ENCODE peak calls at places on chromosomes 13 and 19, in six cellular contexts. One of them, this sample, is unnamed.

GRCh38 chr19:23957660-23958281 is 43.1 kb downstream of the ZNF726 start:
- DNase-seq in stimulated activated CD8-positive, alpha-beta memory T cell treated with anti-CD3 and anti-CD28 coated beads, Interleukin-15, amount 100 ng/mL, for 4 hours: no peak
- DNase-seq in HFFc6: peak; percentile 95
- DNase-seq in neural crest cell: no peak
- DNase-seq in GM06990: no peak
- DNase-seq in uterus: no peak
- DNase-seq in this sample: no peak

GRCh38 chr19:44776402-44777096 is 1.1 kb upstream of the CBLC start:
- DNase-seq in stimulated activated CD8-positive, alpha-beta memory T cell treated with anti-CD3 and anti-CD28 coated beads, Interleukin-15, amount 100 ng/mL, for 4 hours: no peak
- DNase-seq in HFFc6: no peak
- DNase-seq in neural crest cell: no peak
- DNase-seq in GM06990: no peak
- DNase-seq in uterus: no peak
- DNase-seq in this sample: no peak

GRCh38 chr19:11737964-11738745 is 591 bp downstream of the ZNF823 start:
- DNase-seq in stimulated activated CD8-positive, alpha-beta memory T cell treated with anti-CD3 and anti-CD28 coated beads, Interleukin-15, amount 100 ng/mL, for 4 hours: no peak
- DNase-seq in HFFc6: peak; percentile 12
- DNase-seq in neural crest cell: no peak
- DNase-seq in GM06990: peak; percentile 51
- DNase-seq in uterus: peak; percentile 26
- DNase-seq in this sample: no peak

GRCh38 chr13:107099661-107100060 is 531.7 kb upstream of the ARGLU1 start:
- DNase-seq in stimulated activated CD8-positive, alpha-beta memory T cell treated with anti-CD3 and anti-CD28 coated beads, Interleukin-15, amount 100 ng/mL, for 4 hours: no peak
- DNase-seq in HFFc6: peak; percentile 41
- DNase-seq in neural crest cell: no peak
- DNase-seq in GM06990: no peak
- DNase-seq in uterus: no peak
- DNase-seq in this sample: no peak

GRCh38 chr13:113074401-113074800 is 31.2 kb upstream of the F7 start:
- DNase-seq in stimulated activated CD8-positive, alpha-beta memory T cell treated with anti-CD3 and anti-CD28 coated beads, Interleukin-15, amount 100 ng/mL, for 4 hours: no peak
- DNase-seq in HFFc6: no peak
- DNase-seq in neural crest cell: no peak
- DNase-seq in GM06990: no peak
- DNase-seq in uterus: no peak
- DNase-seq in this sample: no peak

GRCh38 chr13:29579094-29579493 is 16.4 kb downstream of the SLC7A1 start:
- DNase-seq in stimulated activated CD8-positive, alpha-beta memory T cell treated with anti-CD3 and anti-CD28 coated beads, Interleukin-15, amount 100 ng/mL, for 4 hours: no peak
- DNase-seq in HFFc6: no peak
- DNase-seq in neural crest cell: no peak
- DNase-seq in GM06990: no peak
- DNase-seq in uterus: no peak
- DNase-seq in this sample: no peak

GRCh38 chr19:19459707-19460251 is 54.3 kb downstream of the GATAD2A start:
- DNase-seq in stimulated activated CD8-positive, alpha-beta memory T cell treated with anti-CD3 and anti-CD28 coated beads, Interleukin-15, amount 100 ng/mL, for 4 hours: peak; percentile 38
- DNase-seq in HFFc6: peak; percentile 81
- DNase-seq in neural crest cell: no peak
- DNase-seq in GM06990: no peak
- DNase-seq in uterus: no peak
- DNase-seq in this sample: no peak

GRCh38 chr13:74434782-74435181 is 300.6 kb upstream of the KLF12 start:
- DNase-seq in stimulated activated CD8-positive, alpha-beta memory T cell treated with anti-CD3 and anti-CD28 coated beads, Interleukin-15, amount 100 ng/mL, for 4 hours: no peak
- DNase-seq in HFFc6: no peak
- DNase-seq in neural crest cell: no peak
- DNase-seq in GM06990: no peak
- DNase-seq in uterus: no peak
- DNase-seq in this sample: no peak

GRCh38 chr13:21741396-21741795 is 70.5 kb downstream of the FGF9 start:
- DNase-seq in stimulated activated CD8-positive, alpha-beta memory T cell treated with anti-CD3 and anti-CD28 coated beads, Interleukin-15, amount 100 ng/mL, for 4 hours: no peak
- DNase-seq in HFFc6: no peak
- DNase-seq in neural crest cell: no peak
- DNase-seq in GM06990: no peak
- DNase-seq in uterus: no peak
- DNase-seq in this sample: no peak

GRCh38 chr13:112453874-112454647 is 77.9 kb downstream of the SPACA7 start:
- DNase-seq in stimulated activated CD8-positive, alpha-beta memory T cell treated with anti-CD3 and anti-CD28 coated beads, Interleukin-15, amount 100 ng/mL, for 4 hours: no peak
- DNase-seq in HFFc6: no peak
- DNase-seq in neural crest cell: no peak
- DNase-seq in GM06990: no peak
- DNase-seq in uterus: no peak
- DNase-seq in this sample: no peak

GRCh38 chr13:99979453-99980200 is 2.0 kb upstream of the ZIC2 start:
- DNase-seq in stimulated activated CD8-positive, alpha-beta memory T cell treated with anti-CD3 and anti-CD28 coated beads, Interleukin-15, amount 100 ng/mL, for 4 hours: no peak
- DNase-seq in HFFc6: no peak
- DNase-seq in neural crest cell: no peak
- DNase-seq in GM06990: no peak
- DNase-seq in uterus: no peak
- DNase-seq in this sample: peak; percentile 49

GRCh38 chr13:59750860-59751259 is 412.9 kb downstream of the DIAPH3 start:
- DNase-seq in stimulated activated CD8-positive, alpha-beta memory T cell treated with anti-CD3 and anti-CD28 coated beads, Interleukin-15, amount 100 ng/mL, for 4 hours: no peak
- DNase-seq in HFFc6: peak; percentile 65
- DNase-seq in neural crest cell: peak; percentile 52
- DNase-seq in GM06990: no peak
- DNase-seq in uterus: no peak
- DNase-seq in this sample: no peak

GRCh38 chr19:11853358-11853757 is 4.8 kb downstream of the ZNF439 start:
- DNase-seq in stimulated activated CD8-positive, alpha-beta memory T cell treated with anti-CD3 and anti-CD28 coated beads, Interleukin-15, amount 100 ng/mL, for 4 hours: no peak
- DNase-seq in HFFc6: no peak
- DNase-seq in neural crest cell: no peak
- DNase-seq in GM06990: no peak
- DNase-seq in uterus: no peak
- DNase-seq in this sample: no peak

GRCh38 chr19:48506138-48506733 is 5.4 kb downstream of the LMTK3 start:
- DNase-seq in stimulated activated CD8-positive, alpha-beta memory T cell treated with anti-CD3 and anti-CD28 coated beads, Interleukin-15, amount 100 ng/mL, for 4 hours: no peak
- DNase-seq in HFFc6: peak; percentile 45
- DNase-seq in neural crest cell: no peak
- DNase-seq in GM06990: no peak
- DNase-seq in uterus: no peak
- DNase-seq in this sample: peak; percentile 38

GRCh38 chr13:38415233-38415632 is 65.6 kb downstream of the UFM1 start:
- DNase-seq in stimulated activated CD8-positive, alpha-beta memory T cell treated with anti-CD3 and anti-CD28 coated beads, Interleukin-15, amount 100 ng/mL, for 4 hours: no peak
- DNase-seq in HFFc6: no peak
- DNase-seq in neural crest cell: no peak
- DNase-seq in GM06990: peak; percentile 35
- DNase-seq in uterus: no peak
- DNase-seq in this sample: no peak

GRCh38 chr13:83753912-83754624 is 128.2 kb downstream of the SLITRK1 start:
- DNase-seq in stimulated activated CD8-positive, alpha-beta memory T cell treated with anti-CD3 and anti-CD28 coated beads, Interleukin-15, amount 100 ng/mL, for 4 hours: no peak
- DNase-seq in HFFc6: no peak
- DNase-seq in neural crest cell: no peak
- DNase-seq in GM06990: no peak
- DNase-seq in uterus: no peak
- DNase-seq in this sample: no peak

GRCh38 chr19:3716147-3716668 is 8.0 kb downstream of the TJP3 start:
- DNase-seq in stimulated activated CD8-positive, alpha-beta memory T cell treated with anti-CD3 and anti-CD28 coated beads, Interleukin-15, amount 100 ng/mL, for 4 hours: no peak
- DNase-seq in HFFc6: no peak
- DNase-seq in neural crest cell: no peak
- DNase-seq in GM06990: no peak
- DNase-seq in uterus: no peak
- DNase-seq in this sample: no peak

GRCh38 chr13:38685974-38686571 is 804 bp upstream of the FREM2 start:
- DNase-seq in stimulated activated CD8-positive, alpha-beta memory T cell treated with anti-CD3 and anti-CD28 coated beads, Interleukin-15, amount 100 ng/mL, for 4 hours: no peak
- DNase-seq in HFFc6: peak; percentile 6
- DNase-seq in neural crest cell: no peak
- DNase-seq in GM06990: no peak
- DNase-seq in uterus: no peak
- DNase-seq in this sample: no peak

GRCh38 chr19:8557637-8558238 is 19.5 kb downstream of the MYO1F start:
- DNase-seq in stimulated activated CD8-positive, alpha-beta memory T cell treated with anti-CD3 and anti-CD28 coated beads, Interleukin-15, amount 100 ng/mL, for 4 hours: no peak
- DNase-seq in HFFc6: no peak
- DNase-seq in neural crest cell: no peak
- DNase-seq in GM06990: no peak
- DNase-seq in uterus: no peak
- DNase-seq in this sample: no peak

GRCh38 chr19:15282311-15282705 is 50.0 kb downstream of the BRD4 start:
- DNase-seq in stimulated activated CD8-positive, alpha-beta memory T cell treated with anti-CD3 and anti-CD28 coated beads, Interleukin-15, amount 100 ng/mL, for 4 hours: no peak
- DNase-seq in HFFc6: no peak
- DNase-seq in neural crest cell: no peak
- DNase-seq in GM06990: no peak
- DNase-seq in uterus: no peak
- DNase-seq in this sample: no peak

GRCh38 chr13:101144808-101145419 is 271.4 kb downstream of the NALCN start:
- DNase-seq in stimulated activated CD8-positive, alpha-beta memory T cell treated with anti-CD3 and anti-CD28 coated beads, Interleukin-15, amount 100 ng/mL, for 4 hours: no peak
- DNase-seq in HFFc6: peak; percentile 41
- DNase-seq in neural crest cell: no peak
- DNase-seq in GM06990: no peak
- DNase-seq in uterus: no peak
- DNase-seq in this sample: peak; percentile 20

GRCh38 chr13:114211446-114211845 is 23.3 kb upstream of the CDC16 start:
- DNase-seq in stimulated activated CD8-positive, alpha-beta memory T cell treated with anti-CD3 and anti-CD28 coated beads, Interleukin-15, amount 100 ng/mL, for 4 hours: no peak
- DNase-seq in HFFc6: no peak
- DNase-seq in neural crest cell: no peak
- DNase-seq in GM06990: no peak
- DNase-seq in uterus: no peak
- DNase-seq in this sample: peak; percentile 34

GRCh38 chr13:109836629-109837607 is 50.5 kb upstream of the IRS2 start:
- DNase-seq in stimulated activated CD8-positive, alpha-beta memory T cell treated with anti-CD3 and anti-CD28 coated beads, Interleukin-15, amount 100 ng/mL, for 4 hours: no peak
- DNase-seq in HFFc6: no peak
- DNase-seq in neural crest cell: no peak
- DNase-seq in GM06990: no peak
- DNase-seq in uterus: no peak
- DNase-seq in this sample: peak; percentile 87

GRCh38 chr13:69547780-69548179 is 559.8 kb upstream of the ATXN8OS start:
- DNase-seq in stimulated activated CD8-positive, alpha-beta memory T cell treated with anti-CD3 and anti-CD28 coated beads, Interleukin-15, amount 100 ng/mL, for 4 hours: no peak
- DNase-seq in HFFc6: no peak
- DNase-seq in neural crest cell: no peak
- DNase-seq in GM06990: no peak
- DNase-seq in uterus: no peak
- DNase-seq in this sample: no peak

GRCh38 chr13:50529154-50529882 is 314.2 kb downstream of the DLEU7 start:
- DNase-seq in stimulated activated CD8-positive, alpha-beta memory T cell treated with anti-CD3 and anti-CD28 coated beads, Interleukin-15, amount 100 ng/mL, for 4 hours: no peak
- DNase-seq in HFFc6: no peak
- DNase-seq in neural crest cell: no peak
- DNase-seq in GM06990: peak; percentile 2
- DNase-seq in uterus: peak; percentile 80
- DNase-seq in this sample: peak; percentile 68

GRCh38 chr13:42232671-42233070 is 39.3 kb upstream of the AKAP11 start:
- DNase-seq in stimulated activated CD8-positive, alpha-beta memory T cell treated with anti-CD3 and anti-CD28 coated beads, Interleukin-15, amount 100 ng/mL, for 4 hours: no peak
- DNase-seq in HFFc6: no peak
- DNase-seq in neural crest cell: no peak
- DNase-seq in GM06990: no peak
- DNase-seq in uterus: no peak
- DNase-seq in this sample: no peak

GRCh38 chr13:80382576-80382975 is 41.6 kb upstream of the SPRY2 start:
- DNase-seq in stimulated activated CD8-positive, alpha-beta memory T cell treated with anti-CD3 and anti-CD28 coated beads, Interleukin-15, amount 100 ng/mL, for 4 hours: no peak
- DNase-seq in HFFc6: no peak
- DNase-seq in neural crest cell: no peak
- DNase-seq in GM06990: no peak
- DNase-seq in uterus: no peak
- DNase-seq in this sample: peak; percentile 75